ENCODE peak calls at places on chromosomes 3 and 15, in six cellular contexts. Q is HFFc6; L is esophagus squamous epithelium; A is naive thymus-derived CD8-positive, alpha-beta T cell; J is ACHN; Y is kidney tubule cell. V is an unnamed sample.

GRCh38 chr3:141894524-141895176 is 18.2 kb downstream of the ATP1B3 start:
- DNase-seq in Q (peak; percentile 82), L (no peak), A (no peak), J (peak; percentile 27), Y (peak; percentile 53), V (peak; percentile 64)

GRCh38 chr15:67880651-67881182 is 40.9 kb upstream of the RNU6-1 start:
- DNase-seq in Q (no peak), L (no peak), A (no peak), J (no peak), Y (peak; percentile 45), V (no peak)

GRCh38 chr15:28208583-28208982 is 109.5 kb upstream of the OCA2 start:
- DNase-seq in Q (no peak), L (no peak), A (no peak), J (no peak), Y (peak; percentile 8), V (no peak)

GRCh38 chr15:60265057-60265456 is 132.7 kb downstream of the ANXA2 start:
- DNase-seq in Q (no peak), L (no peak), A (no peak), J (no peak), Y (no peak), V (no peak)

GRCh38 chr3:195250473-195251251 is 20.3 kb downstream of the XXYLT1 start:
- DNase-seq in Q (peak; percentile 34), L (no peak), A (no peak), J (no peak), Y (peak; percentile 6), V (no peak)

GRCh38 chr15:30990451-30991300 is 752 bp downstream of the MTMR10 start:
- DNase-seq in Q (no peak), L (no peak), A (no peak), J (peak; percentile 38), Y (peak; percentile 33), V (peak; percentile 6)

GRCh38 chr3:14305321-14305720 is 97.1 kb upstream of the SLC6A6 start:
- DNase-seq in Q (no peak), L (no peak), A (no peak), J (no peak), Y (no peak), V (no peak)

GRCh38 chr3:133038089-133038730 is at the start of gene TMEM108:
- DNase-seq in Q (no peak), L (no peak), A (no peak), J (peak; percentile 23), Y (peak; percentile 64), V (peak; percentile 37)

GRCh38 chr15:71219646-71220045 is 104.4 kb downstream of the THSD4 start:
- DNase-seq in Q (peak; percentile 47), L (no peak), A (no peak), J (no peak), Y (no peak), V (no peak)

GRCh38 chr3:66253790-66254620 is 33.2 kb downstream of the SLC25A26 start:
- DNase-seq in Q (peak; percentile 46), L (no peak), A (no peak), J (peak; percentile 13), Y (peak; percentile 37), V (peak; percentile 19)

GRCh38 chr3:140334105-140334504 is 343.8 kb upstream of the TRIM42 start:
- DNase-seq in Q (no peak), L (no peak), A (no peak), J (no peak), Y (no peak), V (no peak)

GRCh38 chr3:50028336-50028735 is 60.4 kb upstream of the RBM5 start:
- DNase-seq in Q (peak; percentile 21), L (no peak), A (no peak), J (peak; percentile 17), Y (peak; percentile 78), V (no peak)

GRCh38 chr3:168722091-168722490 is 626.4 kb upstream of the GOLIM4 start:
- DNase-seq in Q (no peak), L (no peak), A (no peak), J (no peak), Y (peak; percentile 87), V (peak; percentile 20)

GRCh38 chr3:10263549-10264363 is 15.5 kb downstream of the TATDN2 start:
- DNase-seq in Q (peak; percentile 34), L (no peak), A (peak; percentile 56), J (peak; percentile 32), Y (peak; percentile 46), V (no peak)

GRCh38 chr15:91782221-91782620 is 71.3 kb upstream of the SLCO3A1 start:
- DNase-seq in Q (no peak), L (no peak), A (no peak), J (no peak), Y (no peak), V (no peak)

GRCh38 chr3:138856799-138857198 is 22.1 kb upstream of the PIK3CB start:
- DNase-seq in Q (no peak), L (no peak), A (no peak), J (no peak), Y (no peak), V (no peak)

GRCh38 chr3:132880986-132881385 is 157.2 kb upstream of the TMEM108 start:
- DNase-seq in Q (no peak), L (no peak), A (no peak), J (no peak), Y (no peak), V (no peak)

GRCh38 chr3:160454995-160455394 is 5.4 kb upstream of the TRIM59 start:
- DNase-seq in Q (no peak), L (no peak), A (no peak), J (no peak), Y (no peak), V (no peak)

GRCh38 chr3:60073942-60074341 is 1024.1 kb upstream of the CFAP20DC start:
- DNase-seq in Q (no peak), L (no peak), A (no peak), J (no peak), Y (no peak), V (no peak)

GRCh38 chr3:40044487-40044886 is 235.1 kb downstream of the MYRIP start:
- DNase-seq in Q (peak; percentile 94), L (no peak), A (no peak), J (no peak), Y (peak; percentile 76), V (peak; percentile 97)

GRCh38 chr3:119352235-119352634 is 58.1 kb downstream of the ARHGAP31 start:
- DNase-seq in Q (no peak), L (no peak), A (peak; percentile 5), J (no peak), Y (peak; percentile 7), V (no peak)

GRCh38 chr15:39302936-39303335 is 277.9 kb upstream of the THBS1 start:
- DNase-seq in Q (no peak), L (no peak), A (no peak), J (no peak), Y (no peak), V (no peak)

GRCh38 chr3:158961911-158962310 is 160.1 kb downstream of the MFSD1 start:
- DNase-seq in Q (no peak), L (no peak), A (no peak), J (no peak), Y (no peak), V (no peak)

V was measured in HS-5.